ENCODE peak calls at places on chromosomes 13 and 19, in four cellular contexts. One of them, this sample, is unnamed.

GRCh38 chr19:4304509-4305252 is at the start of gene FSD1:
- DNase-seq in body of pancreas: no peak
- DNase-seq in fibroblast of lung: peak
- DNase-seq in CD8-positive, alpha-beta T cell: peak
- DNase-seq in this sample: peak

GRCh38 chr13:23980160-23980551 is 82.9 kb upstream of the C1QTNF9B start:
- DNase-seq in body of pancreas: peak
- DNase-seq in fibroblast of lung: peak
- DNase-seq in CD8-positive, alpha-beta T cell: peak
- DNase-seq in this sample: peak

GRCh38 chr19:31350693-31351211 is 1.5 kb upstream of the TSHZ3 start:
- DNase-seq in CD8-positive, alpha-beta T cell: no peak
- DNase-seq in body of pancreas: peak
- DNase-seq in fibroblast of lung: peak
- DNase-seq in this sample: peak

GRCh38 chr13:41694902-41695301 is 237.6 kb downstream of the RGCC start:
- DNase-seq in body of pancreas: peak
- DNase-seq in CD8-positive, alpha-beta T cell: no peak
- DNase-seq in fibroblast of lung: peak
- DNase-seq in this sample: peak

GRCh38 chr13:51113186-51113881 is 2.3 kb upstream of the C13orf42 start:
- DNase-seq in fibroblast of lung: no peak
- DNase-seq in CD8-positive, alpha-beta T cell: no peak
- DNase-seq in body of pancreas: no peak
- DNase-seq in this sample: no peak

GRCh38 chr13:108700421-108701170 is 71.2 kb downstream of the MYO16 start:
- DNase-seq in body of pancreas: no peak
- DNase-seq in fibroblast of lung: peak
- DNase-seq in CD8-positive, alpha-beta T cell: no peak
- DNase-seq in this sample: no peak

GRCh38 chr13:93603043-93603442 is 376.4 kb downstream of the GPC6 start:
- DNase-seq in fibroblast of lung: peak
- DNase-seq in body of pancreas: no peak
- DNase-seq in CD8-positive, alpha-beta T cell: no peak
- DNase-seq in this sample: peak

GRCh38 chr19:43983544-43983911 is 460 bp upstream of the ZNF155 start:
- DNase-seq in fibroblast of lung: no peak
- DNase-seq in body of pancreas: no peak
- DNase-seq in CD8-positive, alpha-beta T cell: no peak
- DNase-seq in this sample: no peak

GRCh38 chr13:111115841-111116500 is 861 bp downstream of the ARHGEF7 start:
- DNase-seq in body of pancreas: peak
- DNase-seq in fibroblast of lung: peak
- DNase-seq in CD8-positive, alpha-beta T cell: no peak
- DNase-seq in this sample: no peak

GRCh38 chr19:29940971-29941585 is 961 bp upstream of the URI1 start:
- DNase-seq in body of pancreas: no peak
- DNase-seq in CD8-positive, alpha-beta T cell: no peak
- DNase-seq in fibroblast of lung: no peak
- DNase-seq in this sample: no peak

GRCh38 chr19:2476451-2477140 is 669 bp downstream of the GADD45B start:
- DNase-seq in fibroblast of lung: peak
- DNase-seq in CD8-positive, alpha-beta T cell: peak
- DNase-seq in body of pancreas: peak
- DNase-seq in this sample: peak

GRCh38 chr19:2477141-2477710 is 1.3 kb downstream of the GADD45B start:
- DNase-seq in CD8-positive, alpha-beta T cell: peak
- DNase-seq in body of pancreas: peak
- DNase-seq in fibroblast of lung: peak
- DNase-seq in this sample: no peak

GRCh38 chr19:2475702-2476450 is at the start of gene GADD45B:
- DNase-seq in fibroblast of lung: peak
- DNase-seq in CD8-positive, alpha-beta T cell: peak
- DNase-seq in body of pancreas: peak
- DNase-seq in this sample: peak

GRCh38 chr19:2475018-2475701 is 767 bp upstream of the GADD45B start:
- DNase-seq in body of pancreas: peak
- DNase-seq in fibroblast of lung: peak
- DNase-seq in CD8-positive, alpha-beta T cell: peak
- DNase-seq in this sample: peak

GRCh38 chr19:2474232-2475017 is 1.5 kb upstream of the GADD45B start:
- DNase-seq in body of pancreas: peak
- DNase-seq in CD8-positive, alpha-beta T cell: peak
- DNase-seq in fibroblast of lung: peak
- DNase-seq in this sample: peak
- H3K27ac ChIP-seq in body of pancreas: peak
- H3K27ac ChIP-seq in CD8-positive, alpha-beta T cell: peak
- H3K27ac ChIP-seq in fibroblast of lung: peak
- H3K27ac ChIP-seq in this sample: no peak

GRCh38 chr19:54414156-54414555 is 1.1 kb upstream of the TTYH1 start:
- DNase-seq in body of pancreas: no peak
- DNase-seq in fibroblast of lung: no peak
- DNase-seq in CD8-positive, alpha-beta T cell: no peak
- DNase-seq in this sample: no peak

GRCh38 chr19:54415901-54416621 is 797 bp downstream of the TTYH1 start:
- DNase-seq in CD8-positive, alpha-beta T cell: no peak
- DNase-seq in body of pancreas: no peak
- DNase-seq in fibroblast of lung: no peak
- DNase-seq in this sample: no peak

GRCh38 chr19:54416695-54417491 is 1.6 kb downstream of the TTYH1 start:
- DNase-seq in CD8-positive, alpha-beta T cell: no peak
- DNase-seq in fibroblast of lung: no peak
- DNase-seq in body of pancreas: no peak
- DNase-seq in this sample: no peak

GRCh38 chr19:54412877-54413276 is 2.4 kb upstream of the TTYH1 start:
- DNase-seq in body of pancreas: no peak
- DNase-seq in CD8-positive, alpha-beta T cell: no peak
- DNase-seq in fibroblast of lung: no peak
- DNase-seq in this sample: no peak

DNA sequence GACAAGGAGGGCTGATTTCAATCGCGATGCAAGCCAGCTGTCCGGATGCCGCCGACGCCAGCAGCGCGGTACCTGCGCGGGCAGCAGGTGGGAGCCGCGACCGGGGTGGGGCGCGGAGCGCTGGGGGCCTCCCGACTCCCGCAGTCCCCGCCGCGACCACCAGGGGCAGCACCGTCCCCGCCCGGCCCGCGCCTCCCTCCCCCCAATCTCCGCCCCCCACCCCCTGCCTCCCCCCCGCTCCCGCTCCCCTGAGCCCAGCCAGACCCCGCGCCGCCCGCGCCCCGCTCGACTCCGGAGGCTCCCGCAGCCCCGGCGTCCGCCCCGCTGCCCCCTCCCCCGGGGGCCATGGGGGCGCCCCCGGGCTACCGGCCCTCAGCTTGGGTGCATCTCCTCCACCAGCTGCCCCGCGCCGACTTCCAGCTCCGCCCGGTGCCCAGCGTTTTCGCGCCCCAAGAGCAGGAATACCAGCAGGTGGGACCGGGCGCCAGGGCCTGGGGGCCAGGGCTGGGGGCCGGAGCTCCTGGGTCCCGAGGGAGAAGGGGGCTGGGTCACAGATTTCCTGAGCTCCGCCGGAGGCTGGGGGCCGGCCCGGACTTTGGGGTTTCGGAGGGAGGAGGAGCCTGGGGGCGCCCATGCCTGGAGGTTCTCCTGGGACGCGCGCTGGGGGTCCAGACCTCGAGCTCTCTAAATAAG is at the start of gene TTYH1:
- DNase-seq in body of pancreas: no peak
- DNase-seq in CD8-positive, alpha-beta T cell: peak
- DNase-seq in fibroblast of lung: no peak
- DNase-seq in this sample: no peak
- H3K27ac ChIP-seq in body of pancreas: peak
- H3K27ac ChIP-seq in CD8-positive, alpha-beta T cell: no peak
- H3K27ac ChIP-seq in fibroblast of lung: no peak
- H3K27ac ChIP-seq in this sample: no peak

DNA sequence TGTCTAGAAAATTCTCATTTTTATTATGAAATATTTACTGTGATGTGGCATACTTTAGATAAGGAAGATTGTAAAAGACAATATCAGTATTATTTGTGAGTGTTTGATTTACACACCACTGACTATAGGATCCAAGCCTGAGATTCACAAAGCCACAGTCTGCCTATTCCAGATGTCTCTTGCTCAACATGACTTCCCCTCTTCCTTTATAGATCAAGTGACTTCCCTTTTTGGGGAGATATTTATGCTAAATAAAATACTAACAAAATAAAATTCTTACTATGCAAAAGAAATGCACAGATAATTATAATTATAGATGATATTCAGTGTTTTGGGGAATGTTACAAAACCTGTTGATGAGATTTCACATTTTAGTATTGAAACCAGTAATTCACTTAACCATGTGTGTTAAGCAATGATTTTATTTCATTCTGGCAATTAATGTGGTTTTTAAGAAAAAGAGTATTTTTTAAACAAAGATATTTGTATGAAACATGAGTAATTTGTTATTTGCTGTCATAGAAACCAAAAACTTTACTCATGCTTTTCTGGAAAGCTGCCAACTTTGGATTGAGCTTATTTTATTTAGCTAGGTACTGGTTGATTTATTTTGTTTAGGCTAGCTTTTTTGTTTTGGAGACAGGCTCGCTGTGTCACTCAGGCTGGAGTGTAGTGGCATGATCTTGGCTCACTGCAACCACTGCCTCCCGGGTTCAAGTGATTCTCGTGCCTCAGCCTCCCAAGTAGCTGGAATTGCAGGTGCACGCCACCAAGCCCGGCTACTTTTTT is 13.7 kb upstream of the GPR183 start:
- DNase-seq in body of pancreas: no peak
- DNase-seq in fibroblast of lung: peak
- DNase-seq in CD8-positive, alpha-beta T cell: peak
- DNase-seq in this sample: no peak
- H3K27ac ChIP-seq in body of pancreas: no peak
- H3K27ac ChIP-seq in fibroblast of lung: peak
- H3K27ac ChIP-seq in CD8-positive, alpha-beta T cell: no peak
- H3K27ac ChIP-seq in this sample: no peak

GRCh38 chr19:16461630-16462051 is 10.1 kb downstream of the EPS15L1 start:
- DNase-seq in CD8-positive, alpha-beta T cell: no peak
- DNase-seq in body of pancreas: no peak
- DNase-seq in fibroblast of lung: no peak
- DNase-seq in this sample: no peak

GRCh38 chr19:16463991-16464575 is 7.7 kb downstream of the EPS15L1 start:
- DNase-seq in body of pancreas: no peak
- DNase-seq in fibroblast of lung: peak
- DNase-seq in CD8-positive, alpha-beta T cell: no peak
- DNase-seq in this sample: peak

GRCh38 chr19:16465239-16465638 is 6.5 kb downstream of the EPS15L1 start:
- DNase-seq in fibroblast of lung: no peak
- DNase-seq in CD8-positive, alpha-beta T cell: no peak
- DNase-seq in body of pancreas: no peak
- DNase-seq in this sample: no peak

GRCh38 chr19:16462757-16463250 is 9.0 kb downstream of the EPS15L1 start:
- DNase-seq in body of pancreas: no peak
- DNase-seq in fibroblast of lung: peak
- DNase-seq in CD8-positive, alpha-beta T cell: no peak
- DNase-seq in this sample: no peak

GRCh38 chr19:16463341-16463990 is 8.3 kb downstream of the EPS15L1 start:
- DNase-seq in body of pancreas: no peak
- DNase-seq in CD8-positive, alpha-beta T cell: no peak
- DNase-seq in fibroblast of lung: no peak
- DNase-seq in this sample: no peak
- H3K27ac ChIP-seq in body of pancreas: no peak
- H3K27ac ChIP-seq in CD8-positive, alpha-beta T cell: no peak
- H3K27ac ChIP-seq in fibroblast of lung: no peak
- H3K27ac ChIP-seq in this sample: no peak

GRCh38 chr13:36014763-36015162 is 116.4 kb downstream of the DCLK1 start:
- DNase-seq in body of pancreas: no peak
- DNase-seq in fibroblast of lung: no peak
- DNase-seq in CD8-positive, alpha-beta T cell: no peak
- DNase-seq in this sample: no peak
- H3K27ac ChIP-seq in body of pancreas: no peak
- H3K27ac ChIP-seq in fibroblast of lung: no peak
- H3K27ac ChIP-seq in CD8-positive, alpha-beta T cell: no peak
- H3K27ac ChIP-seq in this sample: no peak

GRCh38 chr13:99722931-99723330 is 221.7 kb downstream of the TM9SF2 start:
- DNase-seq in CD8-positive, alpha-beta T cell: no peak
- DNase-seq in body of pancreas: peak
- DNase-seq in fibroblast of lung: no peak
- DNase-seq in this sample: no peak

GRCh38 chr13:99723847-99724246 is 222.6 kb downstream of the TM9SF2 start:
- DNase-seq in fibroblast of lung: no peak
- DNase-seq in body of pancreas: no peak
- DNase-seq in CD8-positive, alpha-beta T cell: no peak
- DNase-seq in this sample: no peak

GRCh38 chr13:99722419-99722818 is 221.1 kb downstream of the TM9SF2 start:
- DNase-seq in CD8-positive, alpha-beta T cell: no peak
- DNase-seq in fibroblast of lung: no peak
- DNase-seq in body of pancreas: no peak
- DNase-seq in this sample: no peak

GRCh38 chr13:99721606-99722384 is 220.5 kb downstream of the TM9SF2 start:
- DNase-seq in body of pancreas: no peak
- DNase-seq in CD8-positive, alpha-beta T cell: no peak
- DNase-seq in fibroblast of lung: peak
- DNase-seq in this sample: no peak

DNA sequence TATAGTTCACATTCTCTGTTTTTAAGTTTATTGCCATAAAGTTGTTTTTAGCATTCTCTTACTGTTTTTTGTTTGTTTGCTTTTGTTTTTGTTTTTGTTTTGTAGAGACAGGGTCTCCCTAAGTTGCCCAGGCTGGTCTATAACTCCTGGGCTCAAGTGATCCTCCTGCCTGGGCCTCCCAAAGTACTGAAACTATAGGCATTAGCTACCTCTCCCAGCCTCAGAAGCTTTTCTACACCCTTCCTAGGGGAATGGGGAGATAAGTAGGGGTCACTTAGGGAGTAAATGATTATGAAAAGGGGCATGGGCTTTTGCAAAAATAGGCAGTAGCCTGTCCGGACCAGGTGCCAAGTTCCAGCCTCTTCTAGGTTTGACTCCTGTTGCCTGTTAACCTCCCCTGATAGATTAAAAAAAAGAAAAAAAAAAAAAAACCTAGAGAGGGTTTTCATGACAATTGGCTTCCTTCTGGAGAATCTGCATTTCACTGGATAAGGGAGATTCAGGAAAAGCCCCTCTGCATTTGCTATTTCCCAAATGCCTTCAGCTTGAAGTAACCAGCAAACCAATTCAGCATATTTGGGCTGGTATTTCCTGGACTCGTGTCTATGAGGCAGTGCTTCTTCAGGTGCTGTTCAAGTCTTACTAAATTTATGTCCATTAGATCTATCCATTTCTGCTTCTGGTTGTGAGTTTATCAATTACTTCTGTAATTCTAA is 216.8 kb downstream of the TM9SF2 start:
- DNase-seq in body of pancreas: no peak
- DNase-seq in CD8-positive, alpha-beta T cell: no peak
- DNase-seq in fibroblast of lung: no peak
- DNase-seq in this sample: no peak
- H3K27ac ChIP-seq in body of pancreas: no peak
- H3K27ac ChIP-seq in CD8-positive, alpha-beta T cell: no peak
- H3K27ac ChIP-seq in fibroblast of lung: no peak
- H3K27ac ChIP-seq in this sample: no peak